ENCODE peak calls at places on chromosomes 11 and 22, in four cellular contexts. One of them, this sample, is unnamed.

GRCh38 chr22:30609260-30610185 is 2.5 kb downstream of the TCN2 start:
- DNase-seq in AG09309: peak; percentile 52
- DNase-seq in ascending aorta: peak; percentile 37
- DNase-seq in prostate gland: no peak
- DNase-seq in this sample: peak; percentile 74

GRCh38 chr11:69535928-69536327 is 54.5 kb downstream of the LINC01488 start:
- DNase-seq in AG09309: no peak
- DNase-seq in ascending aorta: no peak
- DNase-seq in prostate gland: no peak
- DNase-seq in this sample: no peak

GRCh38 chr22:38569181-38569971 is 607 bp downstream of the DMC1 start:
- DNase-seq in AG09309: no peak
- DNase-seq in ascending aorta: no peak
- DNase-seq in prostate gland: no peak
- DNase-seq in this sample: no peak

GRCh38 chr11:2446590-2447252 is 1.9 kb downstream of the KCNQ1 start:
- DNase-seq in AG09309: no peak
- DNase-seq in ascending aorta: no peak
- DNase-seq in prostate gland: no peak
- DNase-seq in this sample: no peak

GRCh38 chr11:44737686-44738085 is 10.9 kb downstream of the TSPAN18 start:
- DNase-seq in AG09309: no peak
- DNase-seq in ascending aorta: no peak
- DNase-seq in prostate gland: no peak
- DNase-seq in this sample: no peak

GRCh38 chr11:74265256-74265655 is 46.2 kb downstream of the P4HA3 start:
- DNase-seq in AG09309: no peak
- DNase-seq in ascending aorta: no peak
- DNase-seq in prostate gland: no peak
- DNase-seq in this sample: no peak

GRCh38 chr11:42237701-42238235 is 778.3 kb upstream of the LRRC4C start:
- DNase-seq in AG09309: no peak
- DNase-seq in ascending aorta: no peak
- DNase-seq in prostate gland: no peak
- DNase-seq in this sample: no peak

GRCh38 chr11:28049338-28050216 is 58.4 kb downstream of the KIF18A start:
- DNase-seq in AG09309: no peak
- DNase-seq in ascending aorta: no peak
- DNase-seq in prostate gland: no peak
- DNase-seq in this sample: no peak

GRCh38 chr11:14148653-14149273 is 186.2 kb downstream of the SPON1 start:
- DNase-seq in AG09309: peak; percentile 3
- DNase-seq in ascending aorta: no peak
- DNase-seq in prostate gland: no peak
- DNase-seq in this sample: peak; percentile 14